ENCODE peak calls at places on chromosomes 11 and 22, in six cellular contexts. One of them, this sample, is unnamed.

GRCh38 chr11:120612363-120613263 is 101.1 kb downstream of the GRIK4 start:
- DNase-seq in endothelial cell: no peak
- DNase-seq in cardiac muscle cell: peak
- DNase-seq in smooth muscle cell of the brain vasculature: no peak
- DNase-seq in stimulated activated CD4-positive, alpha-beta T cell treated with anti-CD3 and anti-CD28 coated beads, Interleukin-1b, Interleukin-23, amount 100 ng/mL, for 4 hours: no peak
- DNase-seq in T-helper 9 cell: no peak
- DNase-seq in this sample: peak

GRCh38 chr11:102177974-102178631 is 67.9 kb downstream of the YAP1 start:
- DNase-seq in endothelial cell: no peak
- DNase-seq in cardiac muscle cell: peak
- DNase-seq in smooth muscle cell of the brain vasculature: peak
- DNase-seq in stimulated activated CD4-positive, alpha-beta T cell treated with anti-CD3 and anti-CD28 coated beads, Interleukin-1b, Interleukin-23, amount 100 ng/mL, for 4 hours: no peak
- DNase-seq in T-helper 9 cell: no peak
- DNase-seq in this sample: no peak

GRCh38 chr11:132072044-132072879 is 701.8 kb downstream of the NTM start:
- DNase-seq in endothelial cell: no peak
- DNase-seq in cardiac muscle cell: peak
- DNase-seq in smooth muscle cell of the brain vasculature: peak
- DNase-seq in stimulated activated CD4-positive, alpha-beta T cell treated with anti-CD3 and anti-CD28 coated beads, Interleukin-1b, Interleukin-23, amount 100 ng/mL, for 4 hours: no peak
- DNase-seq in T-helper 9 cell: no peak
- DNase-seq in this sample: no peak

GRCh38 chr11:43756575-43756974 is 76.0 kb downstream of the HSD17B12 start:
- DNase-seq in endothelial cell: no peak
- DNase-seq in cardiac muscle cell: peak
- DNase-seq in smooth muscle cell of the brain vasculature: no peak
- DNase-seq in stimulated activated CD4-positive, alpha-beta T cell treated with anti-CD3 and anti-CD28 coated beads, Interleukin-1b, Interleukin-23, amount 100 ng/mL, for 4 hours: no peak
- DNase-seq in T-helper 9 cell: no peak
- DNase-seq in this sample: no peak

GRCh38 chr11:71075116-71075720 is 177.2 kb downstream of the SHANK2 start:
- DNase-seq in endothelial cell: no peak
- DNase-seq in cardiac muscle cell: no peak
- DNase-seq in smooth muscle cell of the brain vasculature: no peak
- DNase-seq in stimulated activated CD4-positive, alpha-beta T cell treated with anti-CD3 and anti-CD28 coated beads, Interleukin-1b, Interleukin-23, amount 100 ng/mL, for 4 hours: no peak
- DNase-seq in T-helper 9 cell: no peak
- DNase-seq in this sample: no peak

GRCh38 chr22:43308451-43309235 is 34.5 kb downstream of the SCUBE1 start:
- DNase-seq in endothelial cell: no peak
- DNase-seq in cardiac muscle cell: no peak
- DNase-seq in smooth muscle cell of the brain vasculature: no peak
- DNase-seq in stimulated activated CD4-positive, alpha-beta T cell treated with anti-CD3 and anti-CD28 coated beads, Interleukin-1b, Interleukin-23, amount 100 ng/mL, for 4 hours: no peak
- DNase-seq in T-helper 9 cell: no peak
- DNase-seq in this sample: no peak

GRCh38 chr11:117572671-117573070 is 224.3 kb downstream of the DSCAML1 start:
- DNase-seq in endothelial cell: no peak
- DNase-seq in cardiac muscle cell: no peak
- DNase-seq in smooth muscle cell of the brain vasculature: no peak
- DNase-seq in stimulated activated CD4-positive, alpha-beta T cell treated with anti-CD3 and anti-CD28 coated beads, Interleukin-1b, Interleukin-23, amount 100 ng/mL, for 4 hours: no peak
- DNase-seq in T-helper 9 cell: no peak
- DNase-seq in this sample: no peak

GRCh38 chr11:10205928-10206327 is 88.1 kb downstream of the SBF2 start:
- DNase-seq in endothelial cell: no peak
- DNase-seq in cardiac muscle cell: no peak
- DNase-seq in smooth muscle cell of the brain vasculature: no peak
- DNase-seq in stimulated activated CD4-positive, alpha-beta T cell treated with anti-CD3 and anti-CD28 coated beads, Interleukin-1b, Interleukin-23, amount 100 ng/mL, for 4 hours: no peak
- DNase-seq in T-helper 9 cell: no peak
- DNase-seq in this sample: no peak

GRCh38 chr11:78192223-78192719 is 3.6 kb downstream of the USP35 start:
- DNase-seq in endothelial cell: no peak
- DNase-seq in cardiac muscle cell: no peak
- DNase-seq in smooth muscle cell of the brain vasculature: no peak
- DNase-seq in stimulated activated CD4-positive, alpha-beta T cell treated with anti-CD3 and anti-CD28 coated beads, Interleukin-1b, Interleukin-23, amount 100 ng/mL, for 4 hours: no peak
- DNase-seq in T-helper 9 cell: no peak
- DNase-seq in this sample: no peak

GRCh38 chr11:72975778-72976520 is 161.7 kb downstream of the ATG16L2 start:
- DNase-seq in endothelial cell: no peak
- DNase-seq in cardiac muscle cell: peak
- DNase-seq in smooth muscle cell of the brain vasculature: peak
- DNase-seq in stimulated activated CD4-positive, alpha-beta T cell treated with anti-CD3 and anti-CD28 coated beads, Interleukin-1b, Interleukin-23, amount 100 ng/mL, for 4 hours: no peak
- DNase-seq in T-helper 9 cell: no peak
- DNase-seq in this sample: no peak

GRCh38 chr11:25910090-25910489 is 421.8 kb upstream of the ANO3 start:
- DNase-seq in endothelial cell: no peak
- DNase-seq in cardiac muscle cell: no peak
- DNase-seq in smooth muscle cell of the brain vasculature: no peak
- DNase-seq in stimulated activated CD4-positive, alpha-beta T cell treated with anti-CD3 and anti-CD28 coated beads, Interleukin-1b, Interleukin-23, amount 100 ng/mL, for 4 hours: no peak
- DNase-seq in T-helper 9 cell: no peak
- DNase-seq in this sample: no peak

GRCh38 chr11:130452941-130453340 is 4.5 kb downstream of the ADAMTS15 start:
- DNase-seq in endothelial cell: peak
- DNase-seq in cardiac muscle cell: no peak
- DNase-seq in smooth muscle cell of the brain vasculature: no peak
- DNase-seq in stimulated activated CD4-positive, alpha-beta T cell treated with anti-CD3 and anti-CD28 coated beads, Interleukin-1b, Interleukin-23, amount 100 ng/mL, for 4 hours: no peak
- DNase-seq in T-helper 9 cell: no peak
- DNase-seq in this sample: no peak

GRCh38 chr11:28702871-28703270 is 594.7 kb downstream of the METTL15 start:
- DNase-seq in endothelial cell: no peak
- DNase-seq in cardiac muscle cell: no peak
- DNase-seq in smooth muscle cell of the brain vasculature: no peak
- DNase-seq in stimulated activated CD4-positive, alpha-beta T cell treated with anti-CD3 and anti-CD28 coated beads, Interleukin-1b, Interleukin-23, amount 100 ng/mL, for 4 hours: no peak
- DNase-seq in T-helper 9 cell: no peak
- DNase-seq in this sample: no peak

GRCh38 chr11:911031-911889 is 650 bp upstream of the CHID1 start:
- DNase-seq in endothelial cell: no peak
- DNase-seq in cardiac muscle cell: peak
- DNase-seq in smooth muscle cell of the brain vasculature: no peak
- DNase-seq in stimulated activated CD4-positive, alpha-beta T cell treated with anti-CD3 and anti-CD28 coated beads, Interleukin-1b, Interleukin-23, amount 100 ng/mL, for 4 hours: no peak
- DNase-seq in T-helper 9 cell: peak
- DNase-seq in this sample: no peak